ENCODE peak calls at places on chromosomes 1 and 21, in five cellular contexts. R, Q, H, D and J are unnamed samples.

GRCh38 chr1:9280015-9280860 is 12.5 kb upstream of the SPSB1 start:
- DNase-seq in Q (peak; percentile 94), D (no peak), H (peak; percentile 93), R (no peak), J (peak; percentile 61)

GRCh38 chr1:24098102-24098501 is 13.8 kb downstream of the MYOM3 start:
- DNase-seq in Q (no peak), D (no peak), H (no peak), R (no peak), J (no peak)

GRCh38 chr1:154076413-154076812 is 78.5 kb downstream of the NUP210L start:
- DNase-seq in R (no peak), Q (no peak), D (no peak), H (no peak), J (no peak)

GRCh38 chr1:201602413-201603265 is 63.7 kb downstream of the NAV1 start:
- DNase-seq in Q (peak; percentile 99), D (no peak), R (no peak), H (peak; percentile 96), J (no peak)

GRCh38 chr1:185843297-185843869 is 109.2 kb downstream of the HMCN1 start:
- DNase-seq in D (no peak), H (no peak), R (no peak), Q (no peak), J (no peak)

GRCh38 chr1:241532173-241532553 is at the start of gene KMO:
- DNase-seq in H (peak; percentile 3), D (no peak), R (no peak), Q (peak; percentile 25), J (no peak)

GRCh38 chr1:112026018-112026417 is 36.5 kb upstream of the KCND3 start:
- DNase-seq in R (no peak), H (no peak), D (no peak), Q (no peak), J (no peak)

GRCh38 chr1:226633541-226634155 is 85.1 kb downstream of the STUM start:
- DNase-seq in D (no peak), Q (no peak), R (no peak), H (no peak), J (no peak)

GRCh38 chr1:192763756-192764155 is 45.1 kb upstream of the RGS2 start:
- DNase-seq in R (no peak), D (no peak), Q (peak; percentile 84), H (peak; percentile 87), J (no peak)

GRCh38 chr1:53525595-53525994 is 66.4 kb downstream of the DMRTB1 start:
- DNase-seq in Q (no peak), R (no peak), D (no peak), H (no peak), J (peak; percentile 69)

GRCh38 chr1:232473319-232473718 is 156.6 kb downstream of the SIPA1L2 start:
- DNase-seq in R (peak; percentile 5), Q (peak; percentile 82), D (no peak), H (peak; percentile 66), J (peak; percentile 54)

GRCh38 chr1:171794085-171794484 is 12.6 kb downstream of the METTL13 start:
- DNase-seq in Q (peak; percentile 72), R (no peak), D (no peak), H (peak; percentile 85), J (no peak)

GRCh38 chr21:28793043-28793442 is 199.6 kb downstream of the LTN1 start:
- DNase-seq in H (peak; percentile 73), D (no peak), R (no peak), Q (peak; percentile 42), J (no peak)

GRCh38 chr21:14754682-14755081 is 208.6 kb upstream of the SAMSN1 start:
- DNase-seq in R (no peak), Q (no peak), H (no peak), D (no peak), J (no peak)

GRCh38 chr1:201970334-201971159 is 11.9 kb upstream of the RNPEP start:
- DNase-seq in H (peak; percentile 58), Q (peak; percentile 15), R (no peak), D (no peak), J (no peak)

GRCh38 chr1:156931974-156932710 is 11.7 kb downstream of the LRRC71 start:
- DNase-seq in R (no peak), D (no peak), Q (no peak), H (no peak), J (no peak)

GRCh38 chr1:100539836-100540536 is 2.0 kb downstream of the GPR88 start:
- DNase-seq in Q (peak; percentile 35), D (no peak), R (peak; percentile 15), H (peak; percentile 24), J (peak; percentile 57)

GRCh38 chr1:151060241-151061011 is at the start of gene MLLT11:
- DNase-seq in Q (peak; percentile 91), D (no peak), H (peak; percentile 69), R (peak; percentile 85), J (peak; percentile 89)

GRCh38 chr1:27122652-27123051 is 32.3 kb downstream of the SLC9A1 start:
- DNase-seq in H (peak; percentile 73), D (no peak), R (no peak), Q (peak; percentile 90), J (no peak)

GRCh38 chr1:24329797-24330543 is 10.8 kb downstream of the GRHL3 start:
- DNase-seq in Q (peak; percentile 39), R (no peak), D (no peak), H (peak; percentile 86), J (no peak)

DNA sequence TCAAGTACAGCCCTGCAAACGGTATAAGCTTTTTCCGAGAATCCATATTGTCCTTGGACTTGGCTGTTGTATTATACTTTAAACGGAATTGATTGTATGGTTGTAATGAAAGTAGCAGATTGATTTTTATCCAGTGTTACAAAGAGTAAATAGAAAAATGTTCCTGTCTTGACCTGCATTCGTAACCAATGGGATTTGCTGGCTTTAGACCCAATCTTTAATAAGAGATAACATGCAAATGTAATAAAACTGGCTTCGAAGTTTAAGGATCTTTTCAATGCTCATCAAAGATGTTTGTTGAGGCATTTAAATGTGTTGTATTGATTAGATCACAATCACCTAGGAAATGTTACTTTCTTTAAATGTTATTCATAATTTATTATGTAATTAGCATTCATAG is 574.9 kb downstream of the USP25 start:
- DNase-seq in R (no peak), D (no peak), Q (no peak), H (no peak), J (no peak)
- H2AFZ ChIP-seq in R (no peak overlapping the region), D (no peak overlapping the region), Q (no peak overlapping the region), H (no peak overlapping the region), J (no peak overlapping the region)

GRCh38 chr1:119308806-119309205 is 59.8 kb upstream of the HAO2 start:
- DNase-seq in Q (no peak), R (no peak), D (no peak), H (no peak), J (no peak)
- H2BK15ac ChIP-seq in Q (no peak overlapping the region), R (no peak overlapping the region), D (no peak overlapping the region), H (no peak overlapping the region), J (no peak overlapping the region)

DNA sequence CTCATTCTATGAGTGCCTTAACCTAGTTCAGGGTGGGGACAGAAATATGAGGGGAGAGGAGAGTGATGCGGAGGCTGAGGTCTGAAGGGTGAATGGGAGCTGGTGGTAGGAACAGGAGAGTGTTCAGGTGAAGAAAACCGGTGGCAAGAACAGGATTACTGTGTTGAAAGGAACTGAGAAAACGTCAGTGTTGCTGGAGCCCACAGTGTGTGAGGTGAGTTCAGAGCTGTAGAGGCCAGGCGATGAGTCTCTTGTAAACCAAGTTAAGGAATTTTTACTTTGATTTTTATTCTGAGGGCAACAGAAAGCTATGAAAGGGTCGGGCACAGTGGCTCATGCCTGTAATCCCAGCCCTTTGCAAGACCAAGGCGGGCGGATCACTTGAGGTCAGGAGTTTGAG is 45.3 kb upstream of the PUM1 start:
- DNase-seq in D (no peak), R (no peak), H (no peak), Q (no peak), J (no peak)
- H4K91ac ChIP-seq in D (no peak overlapping the region), R (no peak overlapping the region), H (no peak overlapping the region), Q (no peak overlapping the region), J (no peak overlapping the region)

DNA sequence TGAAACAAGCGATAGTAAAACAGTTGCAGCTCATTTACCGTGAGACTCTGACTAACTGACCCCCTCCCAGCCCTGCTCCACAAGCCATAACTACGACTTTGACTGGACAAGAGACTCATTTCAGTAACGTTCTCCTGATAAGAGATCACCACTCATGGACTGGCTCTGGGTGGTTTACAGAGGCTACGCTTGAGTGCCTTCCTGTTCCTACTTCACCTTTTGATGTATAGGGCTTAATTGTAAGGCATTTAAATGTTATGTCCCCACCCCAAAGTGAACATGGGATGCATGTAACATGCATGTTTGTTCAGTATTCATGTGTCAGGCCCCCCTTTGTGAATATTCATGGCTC is 50.6 kb upstream of the SPOCD1 start:
- DNase-seq in H (no peak), Q (no peak), D (no peak), R (no peak), J (no peak)
- H2AFZ ChIP-seq in H (no peak overlapping the region), Q (no peak overlapping the region), D (no peak overlapping the region), R (no peak overlapping the region), J (no peak overlapping the region)